ENCODE peak calls at places on chromosomes 6 and 20, in ten cellular contexts. One of them, this sample, is unnamed. For H3K4me1, the result is how much of the 10 kb centered on the place peaks cover.

GRCh38 chr6:167706313-167707109 is 120.2 kb upstream of the AFDN start:
- DNase-seq in naive thymus-derived CD4-positive, alpha-beta T cell: peak
- DNase-seq in left lung: no peak
- DNase-seq in PC-9: peak
- DNase-seq in aorta: no peak
- DNase-seq in fibroblast of lung: no peak
- DNase-seq in ovary: no peak
- DNase-seq in lung: no peak
- DNase-seq in neural progenitor cell: no peak
- DNase-seq in effector memory CD4-positive, alpha-beta T cell: peak
- DNase-seq in this sample: peak

GRCh38 chr6:163345931-163346330 is 68.6 kb upstream of the QKI start:
- DNase-seq in left lung: no peak
- DNase-seq in aorta: peak
- DNase-seq in effector memory CD4-positive, alpha-beta T cell: no peak
- DNase-seq in PC-9: no peak
- DNase-seq in neural progenitor cell: no peak
- DNase-seq in naive thymus-derived CD4-positive, alpha-beta T cell: no peak
- DNase-seq in ovary: no peak
- DNase-seq in lung: no peak
- DNase-seq in fibroblast of lung: no peak
- DNase-seq in this sample: no peak

GRCh38 chr6:45966797-45967196 is 48.9 kb downstream of the CLIC5 start:
- DNase-seq in aorta: no peak
- DNase-seq in left lung: no peak
- DNase-seq in ovary: no peak
- DNase-seq in effector memory CD4-positive, alpha-beta T cell: no peak
- DNase-seq in fibroblast of lung: no peak
- DNase-seq in naive thymus-derived CD4-positive, alpha-beta T cell: no peak
- DNase-seq in PC-9: no peak
- DNase-seq in lung: no peak
- DNase-seq in neural progenitor cell: no peak
- DNase-seq in this sample: no peak

GRCh38 chr20:38260025-38260377 is 534 bp downstream of the KIAA1755 start:
- DNase-seq in neural progenitor cell: no peak
- DNase-seq in left lung: no peak
- DNase-seq in PC-9: no peak
- DNase-seq in naive thymus-derived CD4-positive, alpha-beta T cell: no peak
- DNase-seq in ovary: no peak
- DNase-seq in lung: no peak
- DNase-seq in aorta: no peak
- DNase-seq in effector memory CD4-positive, alpha-beta T cell: no peak
- DNase-seq in fibroblast of lung: peak
- DNase-seq in this sample: no peak

GRCh38 chr6:53461041-53461656 is 83.8 kb downstream of the GCLC start:
- DNase-seq in neural progenitor cell: no peak
- DNase-seq in lung: no peak
- DNase-seq in left lung: no peak
- DNase-seq in aorta: no peak
- DNase-seq in effector memory CD4-positive, alpha-beta T cell: no peak
- DNase-seq in ovary: no peak
- DNase-seq in naive thymus-derived CD4-positive, alpha-beta T cell: no peak
- DNase-seq in PC-9: no peak
- DNase-seq in fibroblast of lung: no peak
- DNase-seq in this sample: no peak

GRCh38 chr6:82951389-82951788 is 114.3 kb downstream of the UBE3D start:
- DNase-seq in naive thymus-derived CD4-positive, alpha-beta T cell: no peak
- DNase-seq in lung: no peak
- DNase-seq in effector memory CD4-positive, alpha-beta T cell: no peak
- DNase-seq in ovary: no peak
- DNase-seq in neural progenitor cell: no peak
- DNase-seq in aorta: no peak
- DNase-seq in left lung: no peak
- DNase-seq in PC-9: peak
- DNase-seq in fibroblast of lung: peak
- DNase-seq in this sample: no peak

GRCh38 chr20:64113796-64114355 is 6.5 kb upstream of the NPBWR2 start:
- DNase-seq in aorta: peak
- DNase-seq in ovary: peak
- DNase-seq in effector memory CD4-positive, alpha-beta T cell: no peak
- DNase-seq in lung: no peak
- DNase-seq in left lung: peak
- DNase-seq in neural progenitor cell: no peak
- DNase-seq in naive thymus-derived CD4-positive, alpha-beta T cell: no peak
- DNase-seq in fibroblast of lung: no peak
- DNase-seq in PC-9: no peak
- DNase-seq in this sample: no peak

GRCh38 chr20:1848378-1848777 is 46.8 kb upstream of the SIRPA start:
- DNase-seq in neural progenitor cell: no peak
- DNase-seq in effector memory CD4-positive, alpha-beta T cell: no peak
- DNase-seq in left lung: no peak
- DNase-seq in naive thymus-derived CD4-positive, alpha-beta T cell: no peak
- DNase-seq in ovary: no peak
- DNase-seq in fibroblast of lung: no peak
- DNase-seq in lung: no peak
- DNase-seq in aorta: no peak
- DNase-seq in PC-9: no peak
- DNase-seq in this sample: no peak

GRCh38 chr6:165266236-165267025 is 43.0 kb downstream of the C6orf118 start:
- DNase-seq in ovary: no peak
- DNase-seq in aorta: no peak
- DNase-seq in neural progenitor cell: no peak
- DNase-seq in fibroblast of lung: no peak
- DNase-seq in lung: no peak
- DNase-seq in naive thymus-derived CD4-positive, alpha-beta T cell: no peak
- DNase-seq in left lung: no peak
- DNase-seq in PC-9: no peak
- DNase-seq in effector memory CD4-positive, alpha-beta T cell: no peak
- DNase-seq in this sample: no peak

GRCh38 chr6:156946370-156946936 is 169.3 kb downstream of the ARID1B start:
- DNase-seq in effector memory CD4-positive, alpha-beta T cell: no peak
- DNase-seq in fibroblast of lung: no peak
- DNase-seq in lung: no peak
- DNase-seq in PC-9: no peak
- DNase-seq in naive thymus-derived CD4-positive, alpha-beta T cell: no peak
- DNase-seq in neural progenitor cell: no peak
- DNase-seq in ovary: no peak
- DNase-seq in aorta: no peak
- DNase-seq in left lung: no peak
- DNase-seq in this sample: no peak

GRCh38 chr6:6224933-6225486 is 95.5 kb downstream of the F13A1 start:
- DNase-seq in aorta: no peak
- DNase-seq in left lung: no peak
- DNase-seq in PC-9: no peak
- DNase-seq in naive thymus-derived CD4-positive, alpha-beta T cell: no peak
- DNase-seq in neural progenitor cell: no peak
- DNase-seq in effector memory CD4-positive, alpha-beta T cell: no peak
- DNase-seq in ovary: no peak
- DNase-seq in lung: no peak
- DNase-seq in fibroblast of lung: no peak
- DNase-seq in this sample: no peak

GRCh38 chr20:31666258-31667042 is 28.7 kb downstream of the COX4I2 start:
- DNase-seq in fibroblast of lung: no peak
- DNase-seq in lung: peak
- DNase-seq in neural progenitor cell: peak
- DNase-seq in PC-9: no peak
- DNase-seq in left lung: peak
- DNase-seq in naive thymus-derived CD4-positive, alpha-beta T cell: no peak
- DNase-seq in aorta: no peak
- DNase-seq in ovary: no peak
- DNase-seq in effector memory CD4-positive, alpha-beta T cell: no peak
- DNase-seq in this sample: no peak

GRCh38 chr6:154891901-154892300 is 103.2 kb upstream of the TIAM2 start:
- DNase-seq in neural progenitor cell: no peak
- DNase-seq in lung: no peak
- DNase-seq in left lung: no peak
- DNase-seq in fibroblast of lung: peak
- DNase-seq in naive thymus-derived CD4-positive, alpha-beta T cell: no peak
- DNase-seq in PC-9: no peak
- DNase-seq in aorta: no peak
- DNase-seq in ovary: no peak
- DNase-seq in effector memory CD4-positive, alpha-beta T cell: no peak
- DNase-seq in this sample: no peak

GRCh38 chr20:53434662-53435061 is 159.0 kb downstream of the ZNF217 start:
- DNase-seq in left lung: no peak
- DNase-seq in fibroblast of lung: no peak
- DNase-seq in PC-9: no peak
- DNase-seq in ovary: peak
- DNase-seq in neural progenitor cell: no peak
- DNase-seq in effector memory CD4-positive, alpha-beta T cell: no peak
- DNase-seq in aorta: no peak
- DNase-seq in lung: no peak
- DNase-seq in naive thymus-derived CD4-positive, alpha-beta T cell: no peak
- DNase-seq in this sample: no peak

DNA sequence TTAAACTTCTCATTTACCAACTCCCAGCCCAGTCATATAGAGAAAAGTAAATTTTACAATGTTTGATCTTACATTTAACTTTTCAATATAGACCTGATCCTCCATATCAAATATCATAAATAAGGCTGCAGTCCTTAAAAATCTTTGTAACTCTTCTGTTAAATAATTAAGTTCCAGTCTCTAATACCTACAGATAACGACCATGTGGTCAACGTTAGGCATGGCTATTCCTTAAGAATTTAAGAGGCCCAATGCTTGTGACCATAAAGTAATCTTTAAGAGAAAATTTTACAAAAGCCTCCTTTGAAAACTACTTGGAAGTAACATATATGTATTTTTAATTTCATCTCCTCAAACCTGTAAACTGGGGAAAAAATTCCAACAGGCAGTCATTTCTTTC is 1.6 kb downstream of the FBXO5 start:
- DNase-seq in left lung: no peak
- DNase-seq in neural progenitor cell: no peak
- DNase-seq in lung: no peak
- DNase-seq in PC-9: no peak
- DNase-seq in ovary: no peak
- DNase-seq in effector memory CD4-positive, alpha-beta T cell: no peak
- DNase-seq in naive thymus-derived CD4-positive, alpha-beta T cell: no peak
- DNase-seq in fibroblast of lung: no peak
- DNase-seq in aorta: no peak
- DNase-seq in this sample: no peak
- H3K4me1 ChIP-seq in left lung: under half
- H3K4me1 ChIP-seq in neural progenitor cell: half or more
- H3K4me1 ChIP-seq in lung: under half
- H3K4me1 ChIP-seq in PC-9: under half
- H3K4me1 ChIP-seq in ovary: under half
- H3K4me1 ChIP-seq in effector memory CD4-positive, alpha-beta T cell: under half
- H3K4me1 ChIP-seq in naive thymus-derived CD4-positive, alpha-beta T cell: under half
- H3K4me1 ChIP-seq in fibroblast of lung: under half
- H3K4me1 ChIP-seq in aorta: under half
- H3K4me1 ChIP-seq in this sample: under half

GRCh38 chr20:47981242-47981641 is 196.0 kb upstream of the SULF2 start:
- DNase-seq in naive thymus-derived CD4-positive, alpha-beta T cell: no peak
- DNase-seq in fibroblast of lung: no peak
- DNase-seq in ovary: no peak
- DNase-seq in lung: no peak
- DNase-seq in effector memory CD4-positive, alpha-beta T cell: no peak
- DNase-seq in aorta: no peak
- DNase-seq in neural progenitor cell: no peak
- DNase-seq in left lung: no peak
- DNase-seq in PC-9: no peak
- DNase-seq in this sample: no peak
- H3K4me1 ChIP-seq in naive thymus-derived CD4-positive, alpha-beta T cell: under half
- H3K4me1 ChIP-seq in fibroblast of lung: under half
- H3K4me1 ChIP-seq in ovary: under half
- H3K4me1 ChIP-seq in lung: under half
- H3K4me1 ChIP-seq in effector memory CD4-positive, alpha-beta T cell: under half
- H3K4me1 ChIP-seq in aorta: under half
- H3K4me1 ChIP-seq in neural progenitor cell: under half
- H3K4me1 ChIP-seq in left lung: under half
- H3K4me1 ChIP-seq in PC-9: half or more
- H3K4me1 ChIP-seq in this sample: under half

GRCh38 chr20:44204832-44205215 is 5.7 kb downstream of the OSER1 start:
- DNase-seq in effector memory CD4-positive, alpha-beta T cell: no peak
- DNase-seq in naive thymus-derived CD4-positive, alpha-beta T cell: no peak
- DNase-seq in lung: no peak
- DNase-seq in aorta: no peak
- DNase-seq in neural progenitor cell: no peak
- DNase-seq in left lung: no peak
- DNase-seq in ovary: no peak
- DNase-seq in PC-9: no peak
- DNase-seq in fibroblast of lung: no peak
- DNase-seq in this sample: no peak

GRCh38 chr20:44208165-44208564 is 2.4 kb downstream of the OSER1 start:
- DNase-seq in neural progenitor cell: no peak
- DNase-seq in ovary: no peak
- DNase-seq in aorta: no peak
- DNase-seq in PC-9: no peak
- DNase-seq in left lung: no peak
- DNase-seq in lung: no peak
- DNase-seq in effector memory CD4-positive, alpha-beta T cell: no peak
- DNase-seq in naive thymus-derived CD4-positive, alpha-beta T cell: no peak
- DNase-seq in fibroblast of lung: no peak
- DNase-seq in this sample: no peak

GRCh38 chr20:44204156-44204831 is 6.3 kb downstream of the OSER1 start:
- DNase-seq in left lung: no peak
- DNase-seq in PC-9: peak
- DNase-seq in fibroblast of lung: peak
- DNase-seq in lung: no peak
- DNase-seq in neural progenitor cell: no peak
- DNase-seq in ovary: no peak
- DNase-seq in naive thymus-derived CD4-positive, alpha-beta T cell: no peak
- DNase-seq in aorta: no peak
- DNase-seq in effector memory CD4-positive, alpha-beta T cell: no peak
- DNase-seq in this sample: no peak

GRCh38 chr20:44207066-44207723 is 3.4 kb downstream of the OSER1 start:
- DNase-seq in lung: no peak
- DNase-seq in aorta: no peak
- DNase-seq in neural progenitor cell: no peak
- DNase-seq in ovary: no peak
- DNase-seq in PC-9: no peak
- DNase-seq in effector memory CD4-positive, alpha-beta T cell: no peak
- DNase-seq in left lung: no peak
- DNase-seq in fibroblast of lung: no peak
- DNase-seq in naive thymus-derived CD4-positive, alpha-beta T cell: no peak
- DNase-seq in this sample: no peak

DNA sequence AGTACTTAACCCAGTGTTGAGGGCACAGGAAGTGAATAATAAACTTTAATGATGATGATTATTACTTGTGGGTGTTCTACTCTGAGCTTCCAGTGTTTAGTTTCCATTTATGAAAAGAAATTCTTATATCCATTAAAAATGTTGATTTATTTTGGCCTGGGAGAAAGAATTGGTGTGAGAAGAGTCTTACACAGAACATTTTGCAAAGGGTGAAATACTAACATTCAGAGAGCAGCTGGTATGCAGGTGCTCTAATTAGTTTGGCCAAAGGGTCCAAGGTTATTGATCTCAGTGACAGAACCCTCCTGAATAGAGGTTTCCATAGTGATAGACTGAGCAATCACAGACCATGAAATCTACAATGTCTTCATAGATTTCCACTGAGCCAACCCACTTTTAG is 4.4 kb downstream of the OSER1 start:
- DNase-seq in fibroblast of lung: no peak
- DNase-seq in ovary: no peak
- DNase-seq in naive thymus-derived CD4-positive, alpha-beta T cell: no peak
- DNase-seq in neural progenitor cell: no peak
- DNase-seq in left lung: no peak
- DNase-seq in effector memory CD4-positive, alpha-beta T cell: no peak
- DNase-seq in PC-9: no peak
- DNase-seq in aorta: no peak
- DNase-seq in lung: no peak
- DNase-seq in this sample: no peak
- H3K4me1 ChIP-seq in fibroblast of lung: under half
- H3K4me1 ChIP-seq in ovary: under half
- H3K4me1 ChIP-seq in naive thymus-derived CD4-positive, alpha-beta T cell: under half
- H3K4me1 ChIP-seq in neural progenitor cell: under half
- H3K4me1 ChIP-seq in left lung: half or more
- H3K4me1 ChIP-seq in effector memory CD4-positive, alpha-beta T cell: under half
- H3K4me1 ChIP-seq in PC-9: half or more
- H3K4me1 ChIP-seq in aorta: under half
- H3K4me1 ChIP-seq in lung: under half
- H3K4me1 ChIP-seq in this sample: under half

GRCh38 chr6:35027807-35028206 is 113.3 kb downstream of the TCP11 start:
- DNase-seq in ovary: no peak
- DNase-seq in effector memory CD4-positive, alpha-beta T cell: no peak
- DNase-seq in lung: no peak
- DNase-seq in aorta: no peak
- DNase-seq in neural progenitor cell: no peak
- DNase-seq in fibroblast of lung: no peak
- DNase-seq in left lung: no peak
- DNase-seq in PC-9: no peak
- DNase-seq in naive thymus-derived CD4-positive, alpha-beta T cell: no peak
- DNase-seq in this sample: no peak
- H3K4me1 ChIP-seq in ovary: under half
- H3K4me1 ChIP-seq in effector memory CD4-positive, alpha-beta T cell: under half
- H3K4me1 ChIP-seq in lung: under half
- H3K4me1 ChIP-seq in aorta: under half
- H3K4me1 ChIP-seq in neural progenitor cell: under half
- H3K4me1 ChIP-seq in fibroblast of lung: under half
- H3K4me1 ChIP-seq in left lung: under half
- H3K4me1 ChIP-seq in PC-9: under half
- H3K4me1 ChIP-seq in naive thymus-derived CD4-positive, alpha-beta T cell: under half
- H3K4me1 ChIP-seq in this sample: under half

This sample was measured in CD8-positive, alpha-beta memory T cell.